ENCODE peak calls at places on chromosomes 5 and 9, in four cellular contexts. One of them, this sample, is unnamed.

GRCh38 chr9:29212590-29213373 is 1639.5 kb upstream of the C9orf72 start:
- DNase-seq in IMR-90: no peak
- DNase-seq in mammary epithelial cell: peak; percentile 52
- DNase-seq in fibroblast of lung: no peak
- DNase-seq in this sample: peak; percentile 63

GRCh38 chr9:129038109-129038852 is 1.9 kb downstream of the MIGA2 start:
- DNase-seq in IMR-90: no peak
- DNase-seq in mammary epithelial cell: no peak
- DNase-seq in fibroblast of lung: no peak
- DNase-seq in this sample: peak; percentile 86

GRCh38 chr9:121559183-121559582 is 59.5 kb upstream of the GGTA1 start:
- DNase-seq in IMR-90: peak; percentile 66
- DNase-seq in mammary epithelial cell: no peak
- DNase-seq in fibroblast of lung: peak; percentile 78
- DNase-seq in this sample: no peak

GRCh38 chr9:128862401-128862851 is 19.3 kb downstream of the KYAT1 start:
- DNase-seq in IMR-90: no peak
- DNase-seq in mammary epithelial cell: no peak
- DNase-seq in fibroblast of lung: no peak
- DNase-seq in this sample: peak; percentile 72

GRCh38 chr5:174311121-174311520 is 265.6 kb downstream of the NSG2 start:
- DNase-seq in IMR-90: no peak
- DNase-seq in mammary epithelial cell: no peak
- DNase-seq in fibroblast of lung: no peak
- DNase-seq in this sample: no peak

GRCh38 chr9:110546411-110546871 is 33.1 kb downstream of the SVEP1 start:
- DNase-seq in IMR-90: peak; percentile 7
- DNase-seq in mammary epithelial cell: no peak
- DNase-seq in fibroblast of lung: no peak
- DNase-seq in this sample: no peak

GRCh38 chr5:112614986-112615385 is 122.7 kb upstream of the APC start:
- DNase-seq in IMR-90: no peak
- DNase-seq in mammary epithelial cell: peak; percentile 11
- DNase-seq in fibroblast of lung: no peak
- DNase-seq in this sample: no peak

GRCh38 chr5:178587793-178588611 is 2.2 kb downstream of the COL23A1 start:
- DNase-seq in IMR-90: no peak
- DNase-seq in mammary epithelial cell: no peak
- DNase-seq in fibroblast of lung: no peak
- DNase-seq in this sample: no peak

GRCh38 chr9:120187758-120188157 is 392.2 kb downstream of the CDK5RAP2 start:
- DNase-seq in IMR-90: no peak
- DNase-seq in mammary epithelial cell: no peak
- DNase-seq in fibroblast of lung: no peak
- DNase-seq in this sample: no peak

GRCh38 chr5:172179032-172179989 is 8.7 kb downstream of the STK10 start:
- DNase-seq in IMR-90: peak; percentile 40
- DNase-seq in mammary epithelial cell: no peak
- DNase-seq in fibroblast of lung: peak; percentile 71
- DNase-seq in this sample: no peak

GRCh38 chr9:8895498-8896224 is 1096.1 kb upstream of the DMAC1 start:
- DNase-seq in IMR-90: peak; percentile 16
- DNase-seq in mammary epithelial cell: no peak
- DNase-seq in fibroblast of lung: peak; percentile 30
- DNase-seq in this sample: no peak

GRCh38 chr5:128538249-128539037 is 398 bp upstream of the FBN2 start:
- DNase-seq in IMR-90: peak; percentile 80
- DNase-seq in mammary epithelial cell: peak; percentile 80
- DNase-seq in fibroblast of lung: peak; percentile 77
- DNase-seq in this sample: peak; percentile 74

GRCh38 chr5:139880416-139881144 is 85.0 kb downstream of the PSD2 start:
- DNase-seq in IMR-90: no peak
- DNase-seq in mammary epithelial cell: no peak
- DNase-seq in fibroblast of lung: no peak
- DNase-seq in this sample: no peak

GRCh38 chr5:173495225-173495904 is 121.1 kb downstream of the BOD1 start:
- DNase-seq in IMR-90: peak; percentile 25
- DNase-seq in mammary epithelial cell: no peak
- DNase-seq in fibroblast of lung: no peak
- DNase-seq in this sample: no peak

GRCh38 chr9:107019216-107019615 is 156.2 kb downstream of the ZNF462 start:
- DNase-seq in IMR-90: peak; percentile 64
- DNase-seq in mammary epithelial cell: peak; percentile 61
- DNase-seq in fibroblast of lung: peak; percentile 92
- DNase-seq in this sample: no peak

GRCh38 chr9:119003218-119003617 is 366.0 kb downstream of the BRINP1 start:
- DNase-seq in IMR-90: peak; percentile 29
- DNase-seq in mammary epithelial cell: no peak
- DNase-seq in fibroblast of lung: peak; percentile 92
- DNase-seq in this sample: no peak

GRCh38 chr9:78622131-78622530 is 325.2 kb downstream of the PSAT1 start:
- DNase-seq in IMR-90: peak; percentile 16
- DNase-seq in mammary epithelial cell: no peak
- DNase-seq in fibroblast of lung: peak; percentile 27
- DNase-seq in this sample: no peak

GRCh38 chr5:57937501-57937900 is 454.9 kb upstream of the ACTBL2 start:
- DNase-seq in IMR-90: peak; percentile 24
- DNase-seq in mammary epithelial cell: no peak
- DNase-seq in fibroblast of lung: peak; percentile 10
- DNase-seq in this sample: no peak

GRCh38 chr5:177537389-177538361 is 16.7 kb downstream of the FAM193B start:
- DNase-seq in IMR-90: peak; percentile 95
- DNase-seq in mammary epithelial cell: peak; percentile 67
- DNase-seq in fibroblast of lung: peak; percentile 85
- DNase-seq in this sample: no peak

GRCh38 chr5:147448766-147449165 is 61.1 kb downstream of the DPYSL3 start:
- DNase-seq in IMR-90: peak; percentile 41
- DNase-seq in mammary epithelial cell: no peak
- DNase-seq in fibroblast of lung: peak; percentile 65
- DNase-seq in this sample: no peak

GRCh38 chr5:75048457-75048953 is 3.9 kb downstream of the GCNT4 start:
- DNase-seq in IMR-90: peak; percentile 37
- DNase-seq in mammary epithelial cell: no peak
- DNase-seq in fibroblast of lung: peak; percentile 80
- DNase-seq in this sample: no peak

GRCh38 chr5:113278976-113279375 is 155.8 kb downstream of the TSSK1B start:
- DNase-seq in IMR-90: peak; percentile 71
- DNase-seq in mammary epithelial cell: peak; percentile 53
- DNase-seq in fibroblast of lung: peak; percentile 78
- DNase-seq in this sample: no peak

GRCh38 chr5:61964199-61964598 is 341.8 kb upstream of the KIF2A start:
- DNase-seq in IMR-90: peak; percentile 15
- DNase-seq in mammary epithelial cell: peak; percentile 38
- DNase-seq in fibroblast of lung: peak; percentile 85
- DNase-seq in this sample: no peak

GRCh38 chr5:132098151-132098594 is 24.6 kb downstream of the CSF2 start:
- DNase-seq in IMR-90: peak; percentile 74
- DNase-seq in mammary epithelial cell: peak; percentile 31
- DNase-seq in fibroblast of lung: peak; percentile 79
- DNase-seq in this sample: no peak

GRCh38 chr5:67268233-67269011 is 71.8 kb upstream of the CD180 start:
- DNase-seq in IMR-90: peak; percentile 95
- DNase-seq in mammary epithelial cell: peak; percentile 85
- DNase-seq in fibroblast of lung: peak; percentile 91
- DNase-seq in this sample: peak; percentile 85

GRCh38 chr5:67004730-67005350 is 191.8 kb downstream of the CD180 start:
- DNase-seq in IMR-90: no peak
- DNase-seq in mammary epithelial cell: no peak
- DNase-seq in fibroblast of lung: no peak
- DNase-seq in this sample: no peak

GRCh38 chr5:95562282-95562681 is 7.4 kb downstream of the ARSK start:
- DNase-seq in IMR-90: no peak
- DNase-seq in mammary epithelial cell: no peak
- DNase-seq in fibroblast of lung: no peak
- DNase-seq in this sample: no peak

GRCh38 chr9:110536802-110537201 is 42.7 kb downstream of the SVEP1 start:
- DNase-seq in IMR-90: peak; percentile 86
- DNase-seq in mammary epithelial cell: peak; percentile 14
- DNase-seq in fibroblast of lung: peak; percentile 73
- DNase-seq in this sample: no peak

GRCh38 chr5:102858221-102858620 is 103.1 kb downstream of the PAM start:
- DNase-seq in IMR-90: no peak
- DNase-seq in mammary epithelial cell: no peak
- DNase-seq in fibroblast of lung: no peak
- DNase-seq in this sample: no peak

GRCh38 chr9:38319496-38320173 is 72.9 kb upstream of the ALDH1B1 start:
- DNase-seq in IMR-90: no peak
- DNase-seq in mammary epithelial cell: no peak
- DNase-seq in fibroblast of lung: no peak
- DNase-seq in this sample: no peak

GRCh38 chr5:96388186-96388585 is 44.9 kb downstream of the PCSK1 start:
- DNase-seq in IMR-90: peak; percentile 42
- DNase-seq in mammary epithelial cell: no peak
- DNase-seq in fibroblast of lung: no peak
- DNase-seq in this sample: no peak

GRCh38 chr5:6995115-6995514 is 281.9 kb downstream of the TENT4A start:
- DNase-seq in IMR-90: no peak
- DNase-seq in mammary epithelial cell: no peak
- DNase-seq in fibroblast of lung: no peak
- DNase-seq in this sample: no peak

GRCh38 chr9:132043708-132044107 is 36.0 kb downstream of the MED27 start:
- DNase-seq in IMR-90: no peak
- DNase-seq in mammary epithelial cell: no peak
- DNase-seq in fibroblast of lung: no peak
- DNase-seq in this sample: no peak

GRCh38 chr5:149134778-149135169 is 6.5 kb upstream of the ABLIM3 start:
- DNase-seq in IMR-90: no peak
- DNase-seq in mammary epithelial cell: peak; percentile 60
- DNase-seq in fibroblast of lung: no peak
- DNase-seq in this sample: no peak

GRCh38 chr5:149138182-149138923 is 2.9 kb upstream of the ABLIM3 start:
- DNase-seq in IMR-90: no peak
- DNase-seq in mammary epithelial cell: no peak
- DNase-seq in fibroblast of lung: no peak
- DNase-seq in this sample: no peak

GRCh38 chr5:149132474-149132873 is 8.8 kb upstream of the ABLIM3 start:
- DNase-seq in IMR-90: peak; percentile 35
- DNase-seq in mammary epithelial cell: no peak
- DNase-seq in fibroblast of lung: no peak
- DNase-seq in this sample: no peak

GRCh38 chr5:149133795-149134777 is 7.2 kb upstream of the ABLIM3 start:
- DNase-seq in IMR-90: peak; percentile 92
- DNase-seq in mammary epithelial cell: peak; percentile 89
- DNase-seq in fibroblast of lung: peak; percentile 92
- DNase-seq in this sample: no peak

GRCh38 chr5:149135536-149136201 is 5.6 kb upstream of the ABLIM3 start:
- DNase-seq in IMR-90: peak; percentile 92
- DNase-seq in mammary epithelial cell: peak; percentile 60
- DNase-seq in fibroblast of lung: peak; percentile 86
- DNase-seq in this sample: no peak
- H3K9ac ChIP-seq in IMR-90: no peak overlapping the region
- H3K9ac ChIP-seq in mammary epithelial cell: no peak overlapping the region
- H3K9ac ChIP-seq in fibroblast of lung: no peak overlapping the region
- H3K9ac ChIP-seq in this sample: no peak overlapping the region

GRCh38 chr5:150303070-150303595 is 428 bp upstream of the ARSI start:
- DNase-seq in IMR-90: peak; percentile 77
- DNase-seq in mammary epithelial cell: no peak
- DNase-seq in fibroblast of lung: peak; percentile 85
- DNase-seq in this sample: no peak

GRCh38 chr5:150301170-150301505 is 1.6 kb downstream of the ARSI start:
- DNase-seq in IMR-90: peak; percentile 46
- DNase-seq in mammary epithelial cell: no peak
- DNase-seq in fibroblast of lung: peak; percentile 47
- DNase-seq in this sample: no peak

GRCh38 chr5:150300496-150301169 is 2.1 kb downstream of the ARSI start:
- DNase-seq in IMR-90: no peak
- DNase-seq in mammary epithelial cell: no peak
- DNase-seq in fibroblast of lung: no peak
- DNase-seq in this sample: no peak

GRCh38 chr5:150302301-150303069 is at the start of gene ARSI:
- DNase-seq in IMR-90: no peak
- DNase-seq in mammary epithelial cell: peak; percentile 43
- DNase-seq in fibroblast of lung: peak; percentile 46
- DNase-seq in this sample: peak; percentile 86

GRCh38 chr5:150301901-150302300 is 804 bp downstream of the ARSI start:
- DNase-seq in IMR-90: no peak
- DNase-seq in mammary epithelial cell: no peak
- DNase-seq in fibroblast of lung: no peak
- DNase-seq in this sample: no peak
- H3K4me3 ChIP-seq in IMR-90: peak overlapping the region; percentile 38
- H3K4me3 ChIP-seq in mammary epithelial cell: peak overlapping the region; percentile 54
- H3K4me3 ChIP-seq in fibroblast of lung: peak overlapping the region; percentile 48
- H3K4me3 ChIP-seq in this sample: no peak overlapping the region

GRCh38 chr5:110869927-110870326 is 131.1 kb downstream of the SLC25A46 start:
- DNase-seq in IMR-90: no peak
- DNase-seq in mammary epithelial cell: no peak
- DNase-seq in fibroblast of lung: no peak
- DNase-seq in this sample: no peak

DNA sequence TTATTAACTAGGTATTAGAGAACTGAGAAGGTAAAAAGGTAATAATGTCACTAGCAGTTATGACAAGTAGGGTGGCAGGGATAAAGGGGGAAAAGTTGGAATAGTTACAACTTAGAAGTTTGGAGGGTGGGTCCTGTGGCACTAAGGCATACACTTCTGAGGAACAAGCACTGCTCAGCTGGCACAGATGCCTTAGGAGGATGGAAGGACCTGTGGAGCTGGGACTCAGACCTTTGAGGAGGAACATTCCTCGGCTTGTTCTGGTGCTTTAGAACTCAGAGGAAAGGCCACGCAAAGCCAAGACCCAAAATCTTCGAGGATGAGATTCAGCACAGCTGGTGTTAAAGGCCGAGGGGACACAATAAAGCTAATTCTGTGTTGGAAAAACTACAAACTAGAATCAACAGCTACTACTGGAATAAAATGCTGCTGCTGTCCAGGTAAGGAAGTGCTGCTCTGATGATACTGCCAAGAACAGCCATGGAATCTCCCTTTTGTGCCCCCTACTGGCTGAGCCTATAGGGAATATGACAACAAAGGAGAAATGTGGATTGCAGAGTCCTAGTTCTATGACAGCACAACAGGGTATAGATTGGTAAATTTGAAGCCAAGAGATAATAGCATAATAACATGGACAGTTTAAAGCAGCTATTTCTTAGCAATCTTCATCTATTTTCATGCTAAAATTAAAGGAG is 126.7 kb downstream of the SLC25A46 start:
- DNase-seq in IMR-90: peak; percentile 41
- DNase-seq in mammary epithelial cell: peak; percentile 58
- DNase-seq in fibroblast of lung: peak; percentile 33
- DNase-seq in this sample: no peak
- TF ChIP-seq CTCF in IMR-90: peak; percentile 55
- TF ChIP-seq CTCF in mammary epithelial cell: peak; percentile 89
- TF ChIP-seq CTCF in fibroblast of lung: peak; percentile 53
- TF ChIP-seq CTCF in this sample: peak; percentile 38

DNA sequence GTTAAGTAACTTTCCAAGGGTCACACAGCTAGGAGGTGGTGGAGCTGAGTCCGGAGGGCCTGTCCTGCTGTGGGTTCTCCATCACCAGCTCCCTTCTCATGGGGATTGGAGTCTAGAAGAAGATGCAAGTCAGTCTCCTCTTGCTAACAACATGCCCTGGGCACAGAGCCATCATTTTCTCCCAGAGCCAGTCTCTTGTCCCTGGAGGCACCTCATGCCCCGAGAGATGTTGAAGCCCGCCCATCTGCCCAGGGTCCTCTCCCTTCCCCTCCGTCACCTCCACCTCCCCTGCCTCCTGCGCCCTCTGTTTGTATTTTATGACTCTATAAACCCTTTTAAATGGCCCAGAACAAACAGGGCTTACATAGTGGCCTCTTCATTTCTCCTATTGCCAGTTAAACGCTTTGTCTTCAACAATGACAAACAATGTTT is 55.6 kb downstream of the ASS1 start:
- DNase-seq in IMR-90: no peak
- DNase-seq in mammary epithelial cell: no peak
- DNase-seq in fibroblast of lung: no peak
- DNase-seq in this sample: no peak
- H3K9ac ChIP-seq in IMR-90: no peak overlapping the region
- H3K9ac ChIP-seq in mammary epithelial cell: no peak overlapping the region
- H3K9ac ChIP-seq in fibroblast of lung: no peak overlapping the region
- H3K9ac ChIP-seq in this sample: no peak overlapping the region